ENCODE peak calls at places on chromosomes 4 and X, in four cellular contexts. One of them, this sample, is unnamed.
A peak's percentile ranks its signal among the peaks of the same experiment; 100 is the strongest.

GRCh38 chrX:11296051-11296450 is 2.8 kb downstream of the AMELX start:
- DNase-seq in transverse colon: no peak
- DNase-seq in esophagus squamous epithelium: no peak
- DNase-seq in ovary: no peak
- DNase-seq in this sample: no peak

GRCh38 chr4:173264960-173265281 is 69.2 kb downstream of the HMGB2 start:
- DNase-seq in esophagus squamous epithelium: no peak
- DNase-seq in ovary: no peak
- DNase-seq in transverse colon: no peak
- DNase-seq in this sample: no peak

GRCh38 chr4:121728798-121729226 is 32.0 kb upstream of the ANXA5 start:
- DNase-seq in ovary: no peak
- DNase-seq in transverse colon: no peak
- DNase-seq in esophagus squamous epithelium: no peak
- DNase-seq in this sample: no peak

GRCh38 chr4:72951628-72952027 is 117.9 kb downstream of the COX18 start:
- DNase-seq in transverse colon: no peak
- DNase-seq in ovary: no peak
- DNase-seq in esophagus squamous epithelium: no peak
- DNase-seq in this sample: no peak

GRCh38 chrX:13983734-13984133 is 46.0 kb downstream of the GEMIN8 start:
- DNase-seq in transverse colon: no peak
- DNase-seq in esophagus squamous epithelium: no peak
- DNase-seq in ovary: no peak
- DNase-seq in this sample: no peak

GRCh38 chr4:1285790-1286553 is 3.7 kb upstream of the MAEA start:
- DNase-seq in transverse colon: no peak
- DNase-seq in esophagus squamous epithelium: no peak
- DNase-seq in ovary: no peak
- DNase-seq in this sample: no peak

GRCh38 chr4:54085284-54085683 is 14.7 kb upstream of the GSX2 start:
- DNase-seq in ovary: no peak
- DNase-seq in transverse colon: no peak
- DNase-seq in esophagus squamous epithelium: no peak
- DNase-seq in this sample: no peak

GRCh38 chr4:103046416-103047290 is 27.1 kb upstream of the SLC9B1 start:
- DNase-seq in esophagus squamous epithelium: no peak
- DNase-seq in transverse colon: peak; percentile 27
- DNase-seq in ovary: no peak
- DNase-seq in this sample: peak; percentile 30

GRCh38 chrX:153598541-153599191 is at the start of gene CCNQ:
- DNase-seq in transverse colon: peak; percentile 36
- DNase-seq in esophagus squamous epithelium: no peak
- DNase-seq in ovary: peak; percentile 24
- DNase-seq in this sample: peak; percentile 30

GRCh38 chr4:108725457-108725856 is 37.4 kb downstream of the ETNPPL start:
- DNase-seq in esophagus squamous epithelium: no peak
- DNase-seq in transverse colon: no peak
- DNase-seq in ovary: no peak
- DNase-seq in this sample: no peak

GRCh38 chr4:149029056-149029651 is 586.9 kb upstream of the NR3C2 start:
- DNase-seq in ovary: no peak
- DNase-seq in esophagus squamous epithelium: no peak
- DNase-seq in transverse colon: peak; percentile 21
- DNase-seq in this sample: peak; percentile 57

GRCh38 chr4:41257257-41257900 is 651 bp downstream of the UCHL1 start:
- DNase-seq in esophagus squamous epithelium: no peak
- DNase-seq in ovary: peak; percentile 45
- DNase-seq in transverse colon: peak; percentile 64
- DNase-seq in this sample: peak; percentile 62

GRCh38 chr4:41256131-41256739 is 493 bp upstream of the UCHL1 start:
- DNase-seq in transverse colon: no peak
- DNase-seq in ovary: no peak
- DNase-seq in esophagus squamous epithelium: no peak
- DNase-seq in this sample: no peak

GRCh38 chr4:41257901-41258300 is 1.2 kb downstream of the UCHL1 start:
- DNase-seq in transverse colon: no peak
- DNase-seq in esophagus squamous epithelium: no peak
- DNase-seq in ovary: no peak
- DNase-seq in this sample: no peak

GRCh38 chr4:41258783-41259182 is 2.1 kb downstream of the UCHL1 start:
- DNase-seq in transverse colon: no peak
- DNase-seq in ovary: peak; percentile 21
- DNase-seq in esophagus squamous epithelium: no peak
- DNase-seq in this sample: no peak

DNA sequence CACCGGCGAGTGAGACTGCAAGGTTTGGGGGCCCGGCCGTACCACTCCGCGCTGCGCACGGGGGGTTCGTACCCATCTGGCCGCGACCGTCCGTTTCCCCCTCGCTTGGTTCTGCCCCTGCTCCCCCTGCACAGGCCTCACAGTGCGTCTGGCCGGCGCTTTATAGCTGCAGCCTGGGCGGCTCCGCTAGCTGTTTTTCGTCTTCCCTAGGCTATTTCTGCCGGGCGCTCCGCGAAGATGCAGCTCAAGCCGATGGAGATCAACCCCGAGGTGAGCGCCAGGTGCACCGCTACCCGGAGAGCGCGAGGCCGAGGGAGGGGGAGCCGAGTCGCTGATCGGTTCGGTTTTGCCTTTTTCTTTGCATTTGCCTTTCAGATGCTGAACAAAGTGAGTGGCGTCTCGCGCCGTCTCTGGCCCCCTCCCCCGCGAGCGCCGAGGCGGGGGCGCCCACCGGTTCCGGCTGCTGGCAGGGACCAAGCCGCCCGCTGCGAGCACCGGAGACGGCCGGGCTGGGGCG is at the start of gene UCHL1:
- DNase-seq in transverse colon: peak; percentile 24
- DNase-seq in ovary: peak; percentile 69
- DNase-seq in esophagus squamous epithelium: no peak
- DNase-seq in this sample: peak; percentile 26
- TF ChIP-seq POLR2A in transverse colon: no peak
- TF ChIP-seq POLR2A in ovary: peak; percentile 14
- TF ChIP-seq POLR2A in esophagus squamous epithelium: no peak
- TF ChIP-seq POLR2A in this sample: no peak

GRCh38 chr4:119242417-119242816 is 29.9 kb downstream of the USP53 start:
- DNase-seq in transverse colon: no peak
- DNase-seq in ovary: no peak
- DNase-seq in esophagus squamous epithelium: no peak
- DNase-seq in this sample: no peak
- H3K36me3 ChIP-seq in transverse colon: no peaks in the 10 kb centered on the region
- H3K36me3 ChIP-seq in ovary: no peaks in the 10 kb centered on the region
- H3K36me3 ChIP-seq in esophagus squamous epithelium: peaks cover 54% of the 10 kb centered on the region
- H3K36me3 ChIP-seq in this sample: peaks cover 4% of the 10 kb centered on the region

GRCh38 chrX:106611682-106612402 is at the start of gene RADX:
- DNase-seq in transverse colon: peak; percentile 86
- DNase-seq in esophagus squamous epithelium: peak; percentile 9
- DNase-seq in ovary: peak; percentile 77
- DNase-seq in this sample: peak; percentile 83
- TF ChIP-seq POLR2A in transverse colon: peak; percentile 37
- TF ChIP-seq POLR2A in esophagus squamous epithelium: peak; percentile 18
- TF ChIP-seq POLR2A in ovary: peak; percentile 69
- TF ChIP-seq POLR2A in this sample: no peak

DNA sequence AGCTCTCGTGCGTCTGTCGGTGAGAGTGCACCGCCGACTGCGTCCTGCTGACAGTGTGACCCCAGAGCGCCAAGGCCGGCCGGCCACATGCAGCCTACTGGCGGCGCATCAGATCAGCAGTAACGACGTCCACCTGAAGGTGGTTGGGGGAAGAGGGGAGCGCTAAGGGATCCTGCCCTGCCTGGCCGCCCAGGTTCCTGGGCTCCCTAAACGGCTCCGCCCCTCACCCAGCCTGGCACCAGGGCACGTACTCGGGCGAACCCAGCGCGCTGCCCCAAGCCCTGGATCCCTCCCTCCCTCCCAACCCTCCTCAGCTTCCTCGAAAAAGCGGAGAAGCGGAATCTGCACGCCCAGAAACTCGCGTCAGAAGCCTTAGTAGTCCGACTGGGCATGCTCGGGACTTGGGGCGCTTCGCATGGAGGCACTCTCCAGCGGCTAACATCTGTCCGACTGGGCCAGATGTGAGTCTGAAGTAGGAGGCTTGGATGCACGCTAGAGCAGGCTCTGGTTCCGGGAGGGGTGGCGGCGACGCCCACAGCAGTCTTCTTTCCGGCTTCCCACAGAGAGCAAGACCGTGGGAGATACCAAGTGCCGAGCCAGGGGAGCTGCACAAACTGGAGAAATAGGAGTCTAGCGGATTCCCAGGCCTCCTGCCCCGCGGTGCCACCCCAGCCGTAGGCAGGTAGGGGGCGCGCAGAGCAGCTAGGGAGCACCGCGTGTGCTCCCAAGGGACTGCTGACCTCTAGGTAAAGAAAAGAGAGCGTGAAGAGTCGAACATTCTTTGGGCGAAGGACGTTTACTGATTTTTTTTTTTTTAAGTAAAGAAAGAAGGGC is 114.4 kb upstream of the TEX13C start:
- DNase-seq in esophagus squamous epithelium: no peak
- DNase-seq in ovary: no peak
- DNase-seq in transverse colon: peak; percentile 12
- DNase-seq in this sample: peak; percentile 37
- H3K36me3 ChIP-seq in esophagus squamous epithelium: no peaks in the 10 kb centered on the region
- H3K36me3 ChIP-seq in ovary: no peaks in the 10 kb centered on the region
- H3K36me3 ChIP-seq in transverse colon: no peaks in the 10 kb centered on the region
- H3K36me3 ChIP-seq in this sample: no peaks in the 10 kb centered on the region

DNA sequence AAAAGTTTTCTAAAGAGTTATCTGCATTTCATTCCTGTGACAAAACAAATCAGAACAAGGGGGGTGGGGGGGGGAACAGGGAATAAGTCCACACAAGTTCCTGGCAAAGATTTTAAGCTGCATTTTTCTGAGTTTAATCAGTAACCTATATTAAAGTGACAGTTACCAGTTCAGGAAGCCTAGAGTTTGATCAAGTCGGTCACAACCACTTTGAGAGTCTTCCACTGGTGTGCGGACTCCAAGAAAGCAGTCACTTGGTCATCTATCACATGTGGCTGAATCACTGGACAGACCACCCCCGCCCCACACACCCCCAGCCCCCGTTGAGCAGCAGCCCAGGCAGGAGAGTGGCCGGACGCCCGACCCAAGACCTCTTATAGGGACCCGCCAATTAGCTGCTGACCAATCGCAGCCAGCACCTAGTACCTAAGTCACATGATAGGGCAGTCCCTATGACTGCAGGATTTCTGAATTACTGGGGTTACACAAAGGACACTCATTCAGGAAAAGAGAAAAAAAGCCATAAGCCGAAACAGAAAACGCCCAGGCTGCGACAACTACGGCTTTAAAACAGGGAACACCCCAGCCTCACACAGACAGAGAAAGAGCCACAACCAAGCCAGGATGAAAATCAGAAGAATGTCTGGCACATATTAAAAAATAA is 569.4 kb upstream of the DIPK2B start:
- DNase-seq in transverse colon: peak; percentile 71
- DNase-seq in ovary: peak; percentile 69
- DNase-seq in esophagus squamous epithelium: peak; percentile 2
- DNase-seq in this sample: peak; percentile 56
- TF ChIP-seq POLR2A in transverse colon: peak; percentile 78
- TF ChIP-seq POLR2A in ovary: peak; percentile 23
- TF ChIP-seq POLR2A in esophagus squamous epithelium: peak; percentile 26
- TF ChIP-seq POLR2A in this sample: no peak

GRCh38 chrX:3690140-3690539 is 23.3 kb downstream of the PRKX start:
- DNase-seq in esophagus squamous epithelium: no peak
- DNase-seq in transverse colon: no peak
- DNase-seq in ovary: no peak
- DNase-seq in this sample: no peak
- H3K36me3 ChIP-seq in esophagus squamous epithelium: no peaks in the 10 kb centered on the region
- H3K36me3 ChIP-seq in transverse colon: no peaks in the 10 kb centered on the region
- H3K36me3 ChIP-seq in ovary: no peaks in the 10 kb centered on the region
- H3K36me3 ChIP-seq in this sample: no peaks in the 10 kb centered on the region

GRCh38 chrX:139207655-139208054 is 322.9 kb upstream of the F9 start:
- DNase-seq in esophagus squamous epithelium: no peak
- DNase-seq in transverse colon: no peak
- DNase-seq in ovary: no peak
- DNase-seq in this sample: no peak

GRCh38 chrX:139204576-139204902 is 326.0 kb upstream of the F9 start:
- DNase-seq in esophagus squamous epithelium: no peak
- DNase-seq in ovary: no peak
- DNase-seq in transverse colon: no peak
- DNase-seq in this sample: no peak

GRCh38 chrX:139204903-139205667 is 325.5 kb upstream of the F9 start:
- DNase-seq in ovary: no peak
- DNase-seq in transverse colon: peak; percentile 26
- DNase-seq in esophagus squamous epithelium: no peak
- DNase-seq in this sample: peak; percentile 73

GRCh38 chrX:139209342-139209741 is 321.2 kb upstream of the F9 start:
- DNase-seq in ovary: no peak
- DNase-seq in esophagus squamous epithelium: no peak
- DNase-seq in transverse colon: no peak
- DNase-seq in this sample: no peak

GRCh38 chrX:139206914-139207313 is 323.6 kb upstream of the F9 start:
- DNase-seq in ovary: no peak
- DNase-seq in transverse colon: no peak
- DNase-seq in esophagus squamous epithelium: no peak
- DNase-seq in this sample: no peak
- TF ChIP-seq POLR2A in ovary: no peak
- TF ChIP-seq POLR2A in transverse colon: no peak
- TF ChIP-seq POLR2A in esophagus squamous epithelium: no peak
- TF ChIP-seq POLR2A in this sample: no peak

DNA sequence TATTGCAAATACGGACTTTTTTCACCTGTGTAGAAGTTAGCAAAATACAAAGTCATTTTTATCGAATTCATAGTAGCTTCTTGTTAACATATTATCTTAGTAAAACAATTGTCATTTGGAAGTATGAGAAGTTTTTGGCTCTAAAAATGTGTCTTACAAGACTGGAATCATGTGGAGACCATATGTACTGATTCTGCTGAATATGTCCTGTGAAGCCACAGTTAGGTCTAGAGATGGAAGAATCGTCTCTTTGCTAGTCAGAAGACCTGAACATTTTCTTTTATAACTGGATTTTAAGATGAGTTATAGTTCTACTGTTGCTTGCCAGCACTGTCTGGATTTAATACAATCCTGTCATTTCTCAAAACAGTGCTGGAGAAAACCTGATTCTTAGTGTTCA is 29.0 kb downstream of the TMEM165 start:
- DNase-seq in ovary: no peak
- DNase-seq in transverse colon: no peak
- DNase-seq in esophagus squamous epithelium: no peak
- DNase-seq in this sample: no peak
- H3K36me3 ChIP-seq in ovary: no peaks in the 10 kb centered on the region
- H3K36me3 ChIP-seq in transverse colon: no peaks in the 10 kb centered on the region
- H3K36me3 ChIP-seq in esophagus squamous epithelium: peaks cover 100% of the 10 kb centered on the region
- H3K36me3 ChIP-seq in this sample: peaks cover 47% of the 10 kb centered on the region

This sample was measured in stomach.